ENCODE peak calls at places on chromosomes 16 and 17, in nine cellular contexts. M is endothelial cell of umbilical vein; R is RWPE1; T is tibial nerve; J is progenitor cell of endocrine pancreas; O is foreskin fibroblast; S is CD8-positive, alpha-beta T cell; U is HFF-Myc; I is uterus. D is an unnamed sample.

GRCh38 chr16:81456523-81457325 is 12.1 kb downstream of the CMIP start:
- DNase-seq in M (no peak), R (no peak), T (no peak), J (no peak), O (no peak), S (no peak), U (no peak), I (no peak), D (no peak)

GRCh38 chr17:59427425-59427921 is 96.0 kb downstream of the YPEL2 start:
- DNase-seq in M (peak), R (no peak), T (no peak), J (no peak), O (peak), S (no peak), U (no peak), I (no peak), D (no peak)

GRCh38 chr17:3695129-3695722 is 729 bp downstream of the P2RX5 start:
- DNase-seq in M (no peak), R (no peak), T (no peak), J (no peak), O (peak), S (no peak), U (no peak), I (no peak), D (no peak)

GRCh38 chr16:30028438-30029093 is 2.5 kb downstream of the TLCD3B start:
- DNase-seq in M (no peak), R (no peak), T (no peak), J (peak), O (peak), S (no peak), U (no peak), I (no peak), D (peak)

GRCh38 chr16:7103056-7103455 is 229.6 kb upstream of the RBFOX1 start:
- DNase-seq in M (no peak), R (no peak), T (no peak), J (no peak), O (no peak), S (no peak), U (no peak), I (no peak), D (no peak)

GRCh38 chr17:61235821-61236197 is 163.8 kb upstream of the TBX2 start:
- DNase-seq in M (no peak), R (no peak), T (no peak), J (no peak), O (peak), S (no peak), U (no peak), I (no peak), D (no peak)

GRCh38 chr17:40021471-40021961 is 6.3 kb downstream of the CSF3 start:
- DNase-seq in M (peak), R (peak), T (no peak), J (no peak), O (peak), S (no peak), U (peak), I (peak), D (no peak)

GRCh38 chr17:40311575-40311974 is 2.6 kb downstream of the RARA start:
- DNase-seq in M (no peak), R (peak), T (no peak), J (no peak), O (peak), S (no peak), U (no peak), I (peak), D (no peak)

GRCh38 chr16:31194898-31195297 is 7.7 kb downstream of the PYCARD start:
- DNase-seq in M (no peak), R (no peak), T (no peak), J (no peak), O (no peak), S (no peak), U (no peak), I (no peak), D (no peak)

GRCh38 chr16:68426355-68426652 is 22.0 kb downstream of the SMPD3 start:
- DNase-seq in M (no peak), R (no peak), T (no peak), J (no peak), O (peak), S (no peak), U (no peak), I (no peak), D (no peak)

GRCh38 chr17:58308173-58308984 is 20.2 kb downstream of the TSPOAP1 start:
- DNase-seq in M (no peak), R (no peak), T (no peak), J (peak), O (no peak), S (no peak), U (no peak), I (peak), D (no peak)

GRCh38 chr16:10989494-10989893 is 45.1 kb downstream of the CLEC16A start:
- DNase-seq in M (no peak), R (no peak), T (no peak), J (no peak), O (no peak), S (no peak), U (no peak), I (no peak), D (no peak)

GRCh38 chr17:732788-733720 is 658 bp downstream of the TLCD3A start:
- DNase-seq in M (peak), R (no peak), T (no peak), J (no peak), O (peak), S (no peak), U (no peak), I (peak), D (peak)

GRCh38 chr17:82297804-82298537 is 19.4 kb downstream of the CD7 start:
- DNase-seq in M (peak), R (peak), T (peak), J (no peak), O (peak), S (peak), U (peak), I (peak), D (no peak)

GRCh38 chr17:73349138-73349537 is 37.3 kb upstream of the CDC42EP4 start:
- DNase-seq in M (no peak), R (no peak), T (no peak), J (no peak), O (peak), S (no peak), U (no peak), I (no peak), D (no peak)

GRCh38 chr17:4739122-4740024 is at the start of the genes CXCL16 and ZMYND15:
- DNase-seq in M (peak), R (peak), T (no peak), J (peak), O (peak), S (peak), U (no peak), I (peak), D (peak)

GRCh38 chr17:9472094-9472493 is 103.5 kb downstream of the STX8 start:
- DNase-seq in M (no peak), R (no peak), T (no peak), J (no peak), O (no peak), S (no peak), U (no peak), I (no peak), D (no peak)

GRCh38 chr16:68227850-68228553 is 7.9 kb downstream of the ESRP2 start:
- DNase-seq in M (no peak), R (no peak), T (no peak), J (no peak), O (no peak), S (no peak), U (no peak), I (no peak), D (no peak)

GRCh38 chr17:37816951-37817350 is 72.1 kb upstream of the HNF1B start:
- DNase-seq in M (no peak), R (no peak), T (no peak), J (no peak), O (no peak), S (no peak), U (no peak), I (no peak), D (no peak)

GRCh38 chr16:17748005-17748719 is 277.4 kb upstream of the XYLT1 start:
- DNase-seq in M (no peak), R (no peak), T (no peak), J (no peak), O (no peak), S (no peak), U (no peak), I (no peak), D (no peak)

DNA sequence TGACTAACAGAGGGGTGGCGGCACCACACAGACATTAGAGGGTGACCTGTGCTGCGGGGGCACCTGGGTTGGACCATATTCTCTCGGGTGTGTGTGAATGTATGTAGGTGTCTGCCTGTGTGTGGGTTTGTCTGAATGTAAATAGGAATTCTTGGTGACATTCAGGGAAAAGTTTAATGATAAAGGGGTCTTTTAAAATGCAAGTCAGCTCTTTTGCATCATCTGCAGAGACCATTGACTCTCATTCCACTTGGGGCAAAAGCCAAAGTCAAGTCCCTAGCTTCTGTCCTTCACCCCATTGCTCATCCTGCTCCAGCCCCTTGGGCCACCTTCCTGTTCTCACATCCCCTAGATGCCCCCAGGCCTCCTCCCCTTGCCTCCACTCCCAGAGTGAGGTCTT is 23.6 kb downstream of the KSR1 start:
- DNase-seq in M (no peak), R (no peak), T (no peak), J (no peak), O (no peak), S (no peak), U (no peak), I (no peak), D (no peak)
- TF ChIP-seq CTCF in M (no peak), R (no peak), T (no peak), J (no peak), O (no peak), S (no peak), U (no peak), I (no peak), D (no peak)

GRCh38 chr17:17354560-17355357 is 51.6 kb downstream of the NT5M start:
- DNase-seq in M (peak), R (peak), T (peak), J (peak), O (peak), S (peak), U (no peak), I (peak), D (peak)
- TF ChIP-seq CTCF in M (peak), R (peak), T (peak), J (peak), O (peak), S (peak), U (peak), I (peak), D (peak)

GRCh38 chr16:8872071-8872470 is 3.3 kb upstream of the CARHSP1 start:
- DNase-seq in M (no peak), R (no peak), T (no peak), J (no peak), O (no peak), S (no peak), U (no peak), I (no peak), D (no peak)

GRCh38 chr16:8866884-8867482 is 1.8 kb downstream of the CARHSP1 start:
- DNase-seq in M (peak), R (no peak), T (no peak), J (no peak), O (peak), S (no peak), U (no peak), I (no peak), D (peak)

GRCh38 chr16:8867483-8868271 is 1.1 kb downstream of the CARHSP1 start:
- DNase-seq in M (peak), R (no peak), T (peak), J (no peak), O (peak), S (no peak), U (no peak), I (no peak), D (peak)

GRCh38 chr16:8868272-8869211 is at the start of gene CARHSP1:
- DNase-seq in M (peak), R (peak), T (peak), J (peak), O (peak), S (peak), U (peak), I (peak), D (peak)

DNA sequence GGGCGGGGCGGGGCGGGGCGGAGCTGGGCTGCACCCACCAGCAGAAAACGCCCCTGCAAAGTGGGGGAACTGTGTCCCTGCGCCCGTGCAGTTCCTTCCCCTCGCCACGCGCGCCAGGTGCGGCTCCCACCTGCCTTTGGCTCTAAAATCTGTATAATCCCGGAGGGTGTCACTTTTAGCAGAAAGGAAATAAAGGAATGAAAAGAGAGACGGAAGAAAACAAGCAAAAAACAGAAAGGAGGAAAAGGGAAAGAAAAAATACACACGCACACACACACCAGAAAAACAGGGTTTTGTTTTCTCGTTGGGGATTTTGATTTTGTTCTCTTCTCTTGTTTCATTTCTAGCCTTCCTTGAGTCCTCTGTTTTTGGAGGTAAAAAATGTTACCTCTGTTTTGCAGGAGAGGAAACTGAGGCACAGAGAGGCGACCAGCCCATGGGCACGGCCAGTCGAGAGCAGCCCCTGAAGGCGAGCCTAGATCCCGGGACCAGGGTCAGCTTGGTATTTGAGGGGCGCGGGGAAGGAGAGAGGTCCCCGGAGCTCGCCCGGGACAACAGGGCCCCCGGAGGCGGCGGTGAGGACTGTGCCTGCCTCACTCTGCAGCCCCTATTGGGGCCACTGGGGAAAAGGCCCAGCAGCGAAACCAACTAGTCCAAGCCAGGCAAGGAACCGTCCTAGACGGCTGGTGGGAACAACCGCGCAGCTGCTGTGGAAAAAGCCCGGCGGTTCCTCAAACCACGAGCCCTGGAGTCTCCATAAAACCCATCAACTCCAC is 594 bp upstream of the CARHSP1 start:
- DNase-seq in M (no peak), R (no peak), T (no peak), J (no peak), O (no peak), S (no peak), U (no peak), I (no peak), D (peak)
- TF ChIP-seq CTCF in M (peak), R (no peak), T (no peak), J (peak), O (no peak), S (no peak), U (no peak), I (no peak), D (no peak)

GRCh38 chr17:71914042-71914441 is 206.8 kb upstream of the SOX9 start:
- DNase-seq in M (no peak), R (no peak), T (no peak), J (no peak), O (no peak), S (no peak), U (no peak), I (no peak), D (no peak)

GRCh38 chr17:71914812-71915211 is 206.0 kb upstream of the SOX9 start:
- DNase-seq in M (no peak), R (no peak), T (no peak), J (no peak), O (no peak), S (no peak), U (no peak), I (no peak), D (no peak)

GRCh38 chr17:71905632-71906031 is 215.2 kb upstream of the SOX9 start:
- DNase-seq in M (no peak), R (no peak), T (no peak), J (no peak), O (no peak), S (no peak), U (no peak), I (no peak), D (no peak)

GRCh38 chr17:71909155-71909554 is 211.7 kb upstream of the SOX9 start:
- DNase-seq in M (no peak), R (no peak), T (no peak), J (no peak), O (no peak), S (no peak), U (no peak), I (no peak), D (no peak)

DNA sequence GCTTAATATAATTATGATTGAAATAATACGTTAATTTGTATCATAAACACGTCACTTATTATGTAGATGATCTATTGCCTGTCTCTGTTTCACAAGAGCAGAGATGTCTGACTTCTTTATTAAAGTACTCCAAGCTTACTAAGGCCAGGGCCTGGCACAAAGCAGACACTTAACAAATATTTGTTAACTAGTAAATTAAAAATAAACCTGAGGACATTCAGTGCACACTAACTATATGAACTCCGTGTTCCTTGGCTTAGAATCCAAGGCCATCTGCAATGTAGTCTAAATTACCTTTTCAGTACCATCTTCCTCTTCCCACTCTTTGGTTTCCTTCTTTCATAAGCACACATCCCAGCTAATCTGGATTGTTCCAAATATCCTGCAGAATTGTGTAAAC is 210.8 kb upstream of the SOX9 start:
- DNase-seq in M (no peak), R (no peak), T (no peak), J (no peak), O (no peak), S (no peak), U (no peak), I (no peak), D (no peak)
- TF ChIP-seq CTCF in M (no peak), R (no peak), T (no peak), J (no peak), O (no peak), S (no peak), U (no peak), I (no peak), D (no peak)

GRCh38 chr16:21301168-21301894 is 23.2 kb upstream of the CRYM start:
- DNase-seq in M (peak), R (peak), T (peak), J (peak), O (peak), S (no peak), U (peak), I (peak), D (peak)
- TF ChIP-seq CTCF in M (peak), R (peak), T (no peak), J (peak), O (peak), S (no peak), U (peak), I (no peak), D (no peak)

D was measured in nephron progenitor cell.